ENCODE peak calls at places on chromosomes 5 and 9, in four cellular contexts. One of them, this sample, is unnamed.

GRCh38 chr5:169395136-169395535 is 94.2 kb upstream of the SLIT3 start:
- DNase-seq in HepG2: no peak
- DNase-seq in H1: no peak
- DNase-seq in GM12878: no peak
- DNase-seq in this sample: no peak

GRCh38 chr5:167296680-167297079 is 994.8 kb upstream of the WWC1 start:
- DNase-seq in H1: no peak
- DNase-seq in GM12878: no peak
- DNase-seq in HepG2: no peak
- DNase-seq in this sample: no peak

GRCh38 chr9:111036068-111036789 is 2.0 kb downstream of the LPAR1 start:
- DNase-seq in HepG2: no peak
- DNase-seq in H1: peak; percentile 78
- DNase-seq in GM12878: no peak
- DNase-seq in this sample: no peak

GRCh38 chr5:151383011-151383410 is 35.7 kb upstream of the SLC36A2 start:
- DNase-seq in GM12878: no peak
- DNase-seq in HepG2: no peak
- DNase-seq in H1: no peak
- DNase-seq in this sample: no peak

GRCh38 chr5:128328479-128328878 is 209.6 kb downstream of the FBN2 start:
- DNase-seq in GM12878: no peak
- DNase-seq in HepG2: no peak
- DNase-seq in H1: no peak
- DNase-seq in this sample: no peak

GRCh38 chr5:17359451-17359965 is 138.5 kb upstream of the TAF11L2 start:
- DNase-seq in HepG2: no peak
- DNase-seq in GM12878: no peak
- DNase-seq in H1: no peak
- DNase-seq in this sample: no peak

GRCh38 chr5:350355-350754 is 28.8 kb downstream of the AHRR start:
- DNase-seq in GM12878: no peak
- DNase-seq in HepG2: peak; percentile 9
- DNase-seq in H1: peak; percentile 81
- DNase-seq in this sample: no peak

GRCh38 chr5:149376711-149377447 is 2.2 kb downstream of the IL17B start:
- DNase-seq in HepG2: no peak
- DNase-seq in GM12878: no peak
- DNase-seq in H1: no peak
- DNase-seq in this sample: no peak

GRCh38 chr5:103177543-103177942 is 57.4 kb downstream of the PPIP5K2 start:
- DNase-seq in HepG2: no peak
- DNase-seq in H1: no peak
- DNase-seq in GM12878: no peak
- DNase-seq in this sample: no peak

GRCh38 chr9:18324928-18325327 is 149.0 kb upstream of the ADAMTSL1 start:
- DNase-seq in H1: no peak
- DNase-seq in HepG2: no peak
- DNase-seq in GM12878: no peak
- DNase-seq in this sample: no peak

GRCh38 chr5:111697881-111698757 is 58.9 kb downstream of the NREP start:
- DNase-seq in GM12878: no peak
- DNase-seq in HepG2: no peak
- DNase-seq in H1: no peak
- DNase-seq in this sample: no peak

GRCh38 chr9:30258079-30258478 is 2126.4 kb upstream of the ACO1 start:
- DNase-seq in GM12878: no peak
- DNase-seq in HepG2: no peak
- DNase-seq in H1: no peak
- DNase-seq in this sample: no peak

GRCh38 chr9:136308262-136309053 is 4.6 kb upstream of the CCDC187 start:
- DNase-seq in H1: no peak
- DNase-seq in HepG2: no peak
- DNase-seq in GM12878: no peak
- DNase-seq in this sample: no peak

GRCh38 chr9:13446261-13446660 is 166.8 kb upstream of the MPDZ start:
- DNase-seq in HepG2: no peak
- DNase-seq in H1: no peak
- DNase-seq in GM12878: no peak
- DNase-seq in this sample: no peak

GRCh38 chr5:132221781-132222648 is 5.6 kb downstream of the P4HA2 start:
- DNase-seq in H1: no peak
- DNase-seq in HepG2: no peak
- DNase-seq in GM12878: no peak
- DNase-seq in this sample: no peak

GRCh38 chr5:14036514-14036913 is 92.0 kb upstream of the DNAH5 start:
- DNase-seq in GM12878: no peak
- DNase-seq in HepG2: no peak
- DNase-seq in H1: no peak
- DNase-seq in this sample: peak; percentile 23

GRCh38 chr5:61701877-61702602 is 370.0 kb downstream of the ZSWIM6 start:
- DNase-seq in H1: no peak
- DNase-seq in GM12878: no peak
- DNase-seq in HepG2: no peak
- DNase-seq in this sample: no peak

GRCh38 chr5:30581198-30581925 is 612.1 kb upstream of the CDH6 start:
- DNase-seq in GM12878: no peak
- DNase-seq in HepG2: peak; percentile 13
- DNase-seq in H1: no peak
- DNase-seq in this sample: no peak

GRCh38 chr5:51230336-51230735 is 152.9 kb upstream of the ISL1 start:
- DNase-seq in HepG2: no peak
- DNase-seq in H1: no peak
- DNase-seq in GM12878: no peak
- DNase-seq in this sample: no peak

GRCh38 chr5:72114629-72115028 is 7.4 kb downstream of the MAP1B start:
- DNase-seq in HepG2: no peak
- DNase-seq in H1: no peak
- DNase-seq in GM12878: no peak
- DNase-seq in this sample: no peak

GRCh38 chr9:93255994-93256877 is 72.3 kb downstream of the WNK2 start:
- DNase-seq in H1: peak; percentile 41
- DNase-seq in HepG2: no peak
- DNase-seq in GM12878: no peak
- DNase-seq in this sample: no peak

GRCh38 chr5:148794275-148794674 is 32.1 kb upstream of the ADRB2 start:
- DNase-seq in H1: no peak
- DNase-seq in HepG2: no peak
- DNase-seq in GM12878: no peak
- DNase-seq in this sample: no peak

GRCh38 chr9:70589571-70590263 is 175.3 kb upstream of the KLF9 start:
- DNase-seq in HepG2: no peak
- DNase-seq in H1: no peak
- DNase-seq in GM12878: no peak
- DNase-seq in this sample: no peak

GRCh38 chr9:130825809-130826208 is 9.2 kb upstream of the ABL1 start:
- DNase-seq in H1: no peak
- DNase-seq in GM12878: no peak
- DNase-seq in HepG2: no peak
- DNase-seq in this sample: no peak

GRCh38 chr9:108956098-108956533 is 21.9 kb downstream of the ABITRAM start:
- DNase-seq in H1: no peak
- DNase-seq in GM12878: no peak
- DNase-seq in HepG2: no peak
- DNase-seq in this sample: no peak

GRCh38 chr5:108560581-108560980 is 178.7 kb upstream of the FBXL17 start:
- DNase-seq in GM12878: no peak
- DNase-seq in HepG2: no peak
- DNase-seq in H1: no peak
- DNase-seq in this sample: no peak

GRCh38 chr5:92180406-92180805 is 797.3 kb upstream of the ARRDC3 start:
- DNase-seq in GM12878: no peak
- DNase-seq in HepG2: no peak
- DNase-seq in H1: no peak
- DNase-seq in this sample: no peak
- TF ChIP-seq SUZ12 in GM12878: no peak
- TF ChIP-seq SUZ12 in HepG2: no peak
- TF ChIP-seq SUZ12 in H1: no peak
- TF ChIP-seq SUZ12 in this sample: no peak

GRCh38 chr5:160651682-160652645 is 200.0 kb downstream of the ATP10B start:
- DNase-seq in HepG2: no peak
- DNase-seq in GM12878: no peak
- DNase-seq in H1: no peak
- DNase-seq in this sample: no peak

GRCh38 chr5:160655717-160656116 is 196.3 kb downstream of the ATP10B start:
- DNase-seq in H1: no peak
- DNase-seq in HepG2: no peak
- DNase-seq in GM12878: no peak
- DNase-seq in this sample: no peak

GRCh38 chr5:160657622-160658458 is 194.2 kb downstream of the ATP10B start:
- DNase-seq in H1: no peak
- DNase-seq in HepG2: no peak
- DNase-seq in GM12878: no peak
- DNase-seq in this sample: no peak

GRCh38 chr5:160656961-160657570 is 194.9 kb downstream of the ATP10B start:
- DNase-seq in H1: no peak
- DNase-seq in GM12878: no peak
- DNase-seq in HepG2: no peak
- DNase-seq in this sample: peak; percentile 15
- TF ChIP-seq YY1 in H1: peak; percentile 43
- TF ChIP-seq YY1 in GM12878: no peak
- TF ChIP-seq YY1 in HepG2: no peak
- TF ChIP-seq YY1 in this sample: no peak

DNA sequence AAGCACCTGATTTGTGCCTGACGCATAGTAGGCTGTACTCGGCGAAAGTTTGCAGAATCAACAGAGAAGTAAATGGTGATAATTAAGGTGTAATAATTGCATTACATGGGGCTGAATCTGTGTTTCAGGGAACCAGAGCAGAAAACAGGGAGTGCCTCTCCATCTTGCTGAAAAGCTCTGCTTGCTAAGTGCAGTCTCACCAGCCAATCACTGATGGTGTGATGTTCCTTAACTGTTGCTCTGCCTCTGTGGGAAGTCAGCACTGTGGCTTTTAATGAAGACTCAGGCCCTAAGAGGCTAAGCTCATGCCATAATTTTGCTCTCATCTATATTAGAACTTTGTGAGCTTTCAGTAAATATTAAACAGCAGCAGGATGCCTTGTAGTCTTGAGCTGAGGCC is 4.4 kb downstream of the PHF24 start:
- DNase-seq in H1: no peak
- DNase-seq in GM12878: no peak
- DNase-seq in HepG2: no peak
- DNase-seq in this sample: no peak
- TF ChIP-seq SUZ12 in H1: no peak
- TF ChIP-seq SUZ12 in GM12878: no peak
- TF ChIP-seq SUZ12 in HepG2: no peak
- TF ChIP-seq SUZ12 in this sample: no peak

DNA sequence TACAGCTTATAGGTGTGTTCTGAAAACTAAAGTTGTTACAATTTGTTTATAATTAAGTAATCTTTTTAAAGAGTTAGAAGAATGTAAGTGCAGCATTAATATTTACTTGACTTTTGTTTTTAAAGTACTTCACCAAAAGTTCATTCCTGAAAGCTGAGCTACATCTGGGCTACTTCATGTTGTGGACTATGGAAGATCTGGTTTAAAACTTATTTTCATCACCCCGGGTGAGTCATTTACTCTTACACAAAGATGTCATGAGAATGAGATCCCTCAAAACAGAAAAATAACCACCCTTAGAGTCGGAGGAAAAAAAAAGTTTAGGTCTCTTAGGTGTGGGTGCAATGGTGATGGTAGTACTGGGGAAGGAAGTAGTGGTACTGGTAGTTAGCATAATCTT is 5.1 kb downstream of the POU5F2 start:
- DNase-seq in H1: no peak
- DNase-seq in HepG2: no peak
- DNase-seq in GM12878: no peak
- DNase-seq in this sample: no peak
- TF ChIP-seq YY1 in H1: no peak
- TF ChIP-seq YY1 in HepG2: no peak
- TF ChIP-seq YY1 in GM12878: no peak
- TF ChIP-seq YY1 in this sample: no peak

GRCh38 chr5:82419559-82420332 is 141.6 kb upstream of the RPS23 start:
- DNase-seq in GM12878: no peak
- DNase-seq in H1: no peak
- DNase-seq in HepG2: no peak
- DNase-seq in this sample: no peak

GRCh38 chr5:82422751-82423181 is 144.6 kb upstream of the RPS23 start:
- DNase-seq in HepG2: no peak
- DNase-seq in GM12878: no peak
- DNase-seq in H1: no peak
- DNase-seq in this sample: no peak

GRCh38 chr5:82425591-82425990 is 147.4 kb upstream of the RPS23 start:
- DNase-seq in HepG2: no peak
- DNase-seq in GM12878: no peak
- DNase-seq in H1: no peak
- DNase-seq in this sample: no peak

GRCh38 chr5:82421119-82421518 is 143.0 kb upstream of the RPS23 start:
- DNase-seq in GM12878: no peak
- DNase-seq in HepG2: no peak
- DNase-seq in H1: no peak
- DNase-seq in this sample: no peak

GRCh38 chr5:82422001-82422740 is 144.0 kb upstream of the RPS23 start:
- DNase-seq in GM12878: no peak
- DNase-seq in H1: no peak
- DNase-seq in HepG2: no peak
- DNase-seq in this sample: no peak
- TF ChIP-seq SUZ12 in GM12878: no peak
- TF ChIP-seq SUZ12 in H1: no peak
- TF ChIP-seq SUZ12 in HepG2: no peak
- TF ChIP-seq SUZ12 in this sample: no peak

DNA sequence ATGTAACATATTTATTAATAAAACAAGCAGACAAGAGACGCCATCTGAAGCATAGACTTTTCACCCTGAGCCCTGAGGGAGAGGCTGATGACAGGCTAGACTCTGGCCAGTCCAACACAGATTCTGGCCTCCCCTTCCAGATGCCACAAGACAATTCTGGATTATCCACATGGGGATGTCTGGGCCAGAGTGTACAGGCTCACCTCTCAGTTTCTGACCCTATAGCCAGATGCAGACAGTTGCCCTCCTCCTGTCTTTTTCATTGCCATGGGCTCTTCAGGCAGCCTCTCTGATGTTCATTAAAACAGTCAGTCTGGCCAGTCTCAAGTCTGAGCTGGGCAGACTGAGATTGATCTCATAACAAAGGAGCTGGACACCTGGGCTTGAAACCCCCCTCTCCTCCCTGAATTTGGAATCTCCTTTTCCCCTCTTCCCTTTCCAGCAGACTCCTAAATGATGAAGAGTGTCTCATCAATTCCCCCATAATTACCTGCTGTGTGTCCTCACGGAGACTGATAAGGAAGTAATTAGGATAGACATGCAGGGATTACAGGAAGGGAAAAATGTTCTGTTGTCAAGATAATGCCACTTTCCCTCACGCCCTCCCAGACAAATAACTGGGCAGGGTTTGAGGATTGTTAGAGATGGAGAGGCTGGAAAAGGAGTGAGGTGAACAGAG is 89.6 kb downstream of the ASTN2 start:
- DNase-seq in H1: no peak
- DNase-seq in GM12878: no peak
- DNase-seq in HepG2: no peak
- DNase-seq in this sample: no peak
- TF ChIP-seq YY1 in H1: no peak
- TF ChIP-seq YY1 in GM12878: no peak
- TF ChIP-seq YY1 in HepG2: no peak
- TF ChIP-seq YY1 in this sample: no peak